ENCODE peak calls at places on chromosome 1, in eight cellular contexts. One of them, this sample, is unnamed.

GRCh38 chr1:63615809-63616420 is 22.7 kb downstream of the PGM1 start:
- DNase-seq in AG09309: peak; percentile 34
- DNase-seq in NAMALWA: peak; percentile 89
- DNase-seq in K562: peak; percentile 61
- DNase-seq in adipocyte: peak; percentile 91
- DNase-seq in nucleus accumbens: no peak
- DNase-seq in CD8-positive, alpha-beta memory T cell: peak; percentile 61
- DNase-seq in stromal cell of bone marrow: peak; percentile 49
- DNase-seq in this sample: no peak

GRCh38 chr1:245871881-245872280 is 635.2 kb downstream of the SMYD3 start:
- DNase-seq in CD8-positive, alpha-beta memory T cell: no peak
- DNase-seq in stromal cell of bone marrow: peak; percentile 48
- DNase-seq in adipocyte: peak; percentile 54
- DNase-seq in AG09309: peak; percentile 94
- DNase-seq in nucleus accumbens: no peak
- DNase-seq in NAMALWA: no peak
- DNase-seq in K562: no peak
- DNase-seq in this sample: no peak

GRCh38 chr1:81679972-81680371 is 120.8 kb upstream of the ADGRL2 start:
- DNase-seq in stromal cell of bone marrow: no peak
- DNase-seq in NAMALWA: peak; percentile 40
- DNase-seq in AG09309: no peak
- DNase-seq in K562: no peak
- DNase-seq in CD8-positive, alpha-beta memory T cell: no peak
- DNase-seq in adipocyte: peak; percentile 71
- DNase-seq in nucleus accumbens: no peak
- DNase-seq in this sample: no peak

GRCh38 chr1:59204001-59204400 is 92.9 kb upstream of the FGGY start:
- DNase-seq in NAMALWA: no peak
- DNase-seq in nucleus accumbens: no peak
- DNase-seq in adipocyte: peak; percentile 69
- DNase-seq in CD8-positive, alpha-beta memory T cell: no peak
- DNase-seq in AG09309: no peak
- DNase-seq in K562: no peak
- DNase-seq in stromal cell of bone marrow: no peak
- DNase-seq in this sample: peak; percentile 78

GRCh38 chr1:198278922-198279321 is 122.1 kb downstream of the NEK7 start:
- DNase-seq in K562: no peak
- DNase-seq in AG09309: no peak
- DNase-seq in CD8-positive, alpha-beta memory T cell: no peak
- DNase-seq in adipocyte: no peak
- DNase-seq in NAMALWA: no peak
- DNase-seq in nucleus accumbens: no peak
- DNase-seq in stromal cell of bone marrow: no peak
- DNase-seq in this sample: no peak

GRCh38 chr1:110481968-110482623 is 31.1 kb downstream of the PROK1 start:
- DNase-seq in NAMALWA: no peak
- DNase-seq in nucleus accumbens: no peak
- DNase-seq in K562: no peak
- DNase-seq in AG09309: no peak
- DNase-seq in CD8-positive, alpha-beta memory T cell: no peak
- DNase-seq in adipocyte: peak; percentile 18
- DNase-seq in stromal cell of bone marrow: no peak
- DNase-seq in this sample: no peak

GRCh38 chr1:221117548-221117951 is 238.3 kb downstream of the HLX start:
- DNase-seq in stromal cell of bone marrow: peak; percentile 91
- DNase-seq in CD8-positive, alpha-beta memory T cell: no peak
- DNase-seq in NAMALWA: no peak
- DNase-seq in AG09309: peak; percentile 69
- DNase-seq in K562: no peak
- DNase-seq in nucleus accumbens: no peak
- DNase-seq in adipocyte: peak; percentile 79
- DNase-seq in this sample: no peak

GRCh38 chr1:197437891-197438853 is 170.1 kb downstream of the CRB1 start:
- DNase-seq in CD8-positive, alpha-beta memory T cell: no peak
- DNase-seq in NAMALWA: no peak
- DNase-seq in K562: no peak
- DNase-seq in AG09309: no peak
- DNase-seq in adipocyte: no peak
- DNase-seq in stromal cell of bone marrow: no peak
- DNase-seq in nucleus accumbens: no peak
- DNase-seq in this sample: no peak

GRCh38 chr1:117495068-117495467 is 110.8 kb upstream of the TENT5C start:
- DNase-seq in stromal cell of bone marrow: no peak
- DNase-seq in nucleus accumbens: no peak
- DNase-seq in NAMALWA: no peak
- DNase-seq in CD8-positive, alpha-beta memory T cell: no peak
- DNase-seq in K562: no peak
- DNase-seq in adipocyte: no peak
- DNase-seq in AG09309: no peak
- DNase-seq in this sample: no peak

GRCh38 chr1:182113879-182114626 is 52.5 kb upstream of the ZNF648 start:
- DNase-seq in NAMALWA: no peak
- DNase-seq in CD8-positive, alpha-beta memory T cell: no peak
- DNase-seq in nucleus accumbens: peak; percentile 74
- DNase-seq in stromal cell of bone marrow: no peak
- DNase-seq in K562: no peak
- DNase-seq in adipocyte: no peak
- DNase-seq in AG09309: no peak
- DNase-seq in this sample: no peak

GRCh38 chr1:204338359-204338758 is 21.4 kb downstream of the PLEKHA6 start:
- DNase-seq in stromal cell of bone marrow: no peak
- DNase-seq in NAMALWA: no peak
- DNase-seq in nucleus accumbens: no peak
- DNase-seq in K562: no peak
- DNase-seq in AG09309: no peak
- DNase-seq in adipocyte: no peak
- DNase-seq in CD8-positive, alpha-beta memory T cell: no peak
- DNase-seq in this sample: no peak

This sample was measured in cardiac septum.